ENCODE peak calls at places on chromosomes 7 and 10, in five cellular contexts. R, V, T, W and Q are unnamed samples.

GRCh38 chr7:1608318-1608717 is 38.5 kb upstream of the PSMG3 start:
- DNase-seq in T (no peak), R (no peak), W (no peak), V (no peak), Q (no peak)

GRCh38 chr7:22582860-22583640 is 83.1 kb upstream of the STEAP1B start:
- DNase-seq in W (no peak), V (peak; percentile 77), R (no peak), T (peak; percentile 88), Q (no peak)

GRCh38 chr10:91077549-91078017 is 142.9 kb upstream of the PCGF5 start:
- DNase-seq in W (peak; percentile 46), T (peak; percentile 44), V (no peak), R (peak; percentile 87), Q (no peak)

GRCh38 chr10:31118561-31118960 is 86.9 kb upstream of the ZNF438 start:
- DNase-seq in W (no peak), V (peak; percentile 16), R (no peak), T (no peak), Q (no peak)

GRCh38 chr7:1705339-1705738 is 35.3 kb downstream of the ELFN1 start:
- DNase-seq in W (no peak), R (no peak), T (no peak), V (no peak), Q (no peak)

GRCh38 chr7:20280475-20281351 is 50.0 kb upstream of the ITGB8 start:
- DNase-seq in R (no peak), V (no peak), W (no peak), T (peak; percentile 77), Q (no peak)

GRCh38 chr7:119377861-119378260 is 895.1 kb upstream of the KCND2 start:
- DNase-seq in W (no peak), T (no peak), R (no peak), V (no peak), Q (no peak)

GRCh38 chr7:66054063-66054462 is 21.6 kb upstream of the ASL start:
- DNase-seq in W (no peak), V (no peak), T (no peak), R (no peak), Q (no peak)

GRCh38 chr7:132464740-132465139 is 111.5 kb downstream of the PLXNA4 start:
- DNase-seq in T (peak; percentile 74), R (peak; percentile 70), V (no peak), W (no peak), Q (no peak)

GRCh38 chr10:16816142-16816541 is 1.1 kb downstream of the RSU1 start:
- DNase-seq in V (no peak), R (no peak), T (no peak), W (no peak), Q (no peak)

GRCh38 chr10:33559105-33559504 is 224.6 kb upstream of the NRP1 start:
- DNase-seq in T (peak; percentile 82), V (peak; percentile 17), W (no peak), R (no peak), Q (no peak)

GRCh38 chr10:51700228-51700835 is 937 bp upstream of the CSTF2T start:
- DNase-seq in T (peak; percentile 45), V (peak; percentile 55), R (peak; percentile 33), W (no peak), Q (no peak)

GRCh38 chr7:91655656-91656055 is 224.8 kb downstream of the MTERF1 start:
- DNase-seq in V (no peak), W (no peak), R (no peak), T (no peak), Q (no peak)

DNA sequence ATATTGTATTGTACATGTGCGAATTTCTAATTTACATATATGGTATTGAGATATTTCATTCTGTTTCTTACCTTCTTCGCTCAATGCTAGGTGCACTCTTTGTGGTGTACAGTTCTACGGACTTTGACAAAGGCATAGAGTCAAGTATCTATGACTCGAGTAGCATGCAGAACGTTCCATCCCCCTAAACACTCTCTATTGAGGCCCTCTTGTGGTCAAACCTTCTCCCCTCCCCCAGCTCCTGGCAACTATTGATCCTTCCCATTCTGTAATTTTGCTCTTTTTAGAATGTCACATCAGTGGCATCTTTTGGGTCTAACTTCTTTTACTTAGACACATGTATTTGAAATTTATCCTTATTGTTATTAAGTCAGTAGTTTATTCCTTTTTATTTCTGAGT is 30.7 kb upstream of the GDF10 start:
- DNase-seq in R (no peak), T (peak; percentile 13), W (no peak), V (no peak), Q (no peak)
- H3K27me3 ChIP-seq in R (no peaks in the 10 kb centered on the region), T (no peaks in the 10 kb centered on the region), W (no peaks in the 10 kb centered on the region), V (no peaks in the 10 kb centered on the region), Q (no peaks in the 10 kb centered on the region)

DNA sequence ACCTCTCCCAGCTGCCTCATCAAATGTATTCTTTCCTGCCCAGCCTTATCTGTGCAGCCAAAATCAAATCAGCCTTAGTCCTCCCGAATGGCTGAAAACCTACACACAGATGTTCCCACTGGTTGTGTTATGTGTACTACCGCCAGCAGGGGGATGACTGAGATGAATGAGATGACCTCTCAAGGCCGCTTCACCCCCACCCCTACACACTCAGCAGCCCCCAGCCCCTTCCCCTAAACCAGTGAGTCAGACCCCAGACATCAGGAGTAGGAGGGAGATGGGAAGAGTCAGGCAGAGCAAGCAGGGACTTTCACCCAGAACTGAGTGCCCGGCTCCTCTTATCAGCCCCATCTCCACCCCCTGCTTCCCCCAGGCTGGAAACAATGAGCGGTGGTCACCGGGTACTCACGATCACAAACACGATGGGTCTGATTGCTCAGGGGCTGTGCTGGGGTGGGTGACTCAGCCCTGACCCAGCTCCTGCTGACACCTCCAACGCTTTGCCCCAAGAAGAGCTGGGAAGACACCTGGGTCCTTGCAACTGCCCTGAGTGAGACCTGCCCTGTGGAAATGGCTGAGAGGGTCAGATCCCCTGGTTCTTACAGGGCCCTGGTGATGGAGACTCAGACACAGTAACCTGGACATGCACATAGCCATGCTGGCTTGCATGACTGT is 6.6 kb upstream of the C10orf105 start:
- DNase-seq in R (no peak), T (peak; percentile 58), V (peak; percentile 44), W (no peak), Q (no peak)
- TF ChIP-seq CTCF in R (peak; percentile 15), T (peak; percentile 53), V (peak; percentile 28), W (no peak), Q (peak; percentile 47)

DNA sequence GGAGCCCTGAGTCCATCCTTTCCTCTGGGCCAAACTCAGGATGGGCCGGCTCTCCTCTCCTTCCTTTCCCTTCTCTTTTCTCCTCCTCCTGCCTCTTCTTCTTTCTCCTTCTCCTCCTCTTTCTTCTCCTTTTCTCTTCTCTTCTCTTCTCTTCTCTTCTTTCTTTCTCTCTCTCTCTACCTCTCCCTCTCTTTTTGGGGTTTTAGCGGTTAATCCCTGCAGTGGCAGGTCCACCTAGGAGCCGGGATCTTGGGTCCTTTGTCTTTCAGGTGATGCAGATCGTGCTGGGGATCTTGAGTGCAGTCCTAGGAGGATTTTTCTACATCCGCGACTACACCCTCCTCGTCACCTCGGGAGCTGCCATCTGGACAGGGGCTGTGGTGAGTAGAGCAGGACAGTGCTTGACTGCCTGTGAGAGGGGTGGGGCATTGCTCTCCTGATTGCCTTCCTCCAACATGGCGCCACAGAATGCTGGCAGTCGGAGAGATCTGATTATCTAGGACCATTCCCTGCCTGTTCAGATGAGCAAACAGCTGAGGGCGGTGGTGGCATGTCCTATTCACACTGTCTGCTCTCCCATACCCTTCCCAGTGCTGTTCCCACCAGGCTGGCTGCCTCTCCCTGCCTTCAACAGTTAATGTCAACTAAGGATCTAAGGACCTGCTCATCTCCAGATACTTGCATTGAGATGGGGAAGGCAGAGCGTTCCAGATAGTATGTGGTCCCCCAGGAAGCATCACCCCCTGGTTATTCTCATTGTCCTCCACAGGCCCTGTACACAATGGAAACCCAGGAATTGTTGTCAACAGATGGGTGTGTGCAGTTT is 1.6 kb downstream of the TMEM176A start:
- DNase-seq in R (no peak), V (no peak), W (no peak), T (no peak), Q (no peak)
- H3K27me3 ChIP-seq in R (peaks cover 25% of the 10 kb centered on the region), V (peaks cover 32% of the 10 kb centered on the region), W (no peaks in the 10 kb centered on the region), T (peaks cover 65% of the 10 kb centered on the region), Q (peaks cover 16% of the 10 kb centered on the region)

GRCh38 chr7:13414181-13414580 is 575.3 kb downstream of the ETV1 start:
- DNase-seq in R (no peak), T (no peak), W (no peak), V (no peak), Q (no peak)

GRCh38 chr7:13411641-13412040 is 577.8 kb downstream of the ETV1 start:
- DNase-seq in T (no peak), W (no peak), R (no peak), V (no peak), Q (no peak)

GRCh38 chr7:13407911-13408310 is 581.6 kb downstream of the ETV1 start:
- DNase-seq in R (no peak), W (no peak), T (no peak), V (no peak), Q (no peak)

GRCh38 chr7:13414661-13415105 is 574.8 kb downstream of the ETV1 start:
- DNase-seq in W (no peak), V (peak; percentile 3), T (no peak), R (peak; percentile 4), Q (no peak)

GRCh38 chr7:13411151-13411550 is 578.3 kb downstream of the ETV1 start:
- DNase-seq in T (no peak), R (no peak), W (no peak), V (no peak), Q (no peak)
- TF ChIP-seq CTCF in T (no peak), R (no peak), W (no peak), V (no peak), Q (no peak)

GRCh38 chr7:70599446-70600190 is 532.3 kb upstream of the GALNT17 start:
- DNase-seq in V (no peak), R (no peak), W (no peak), T (no peak), Q (no peak)
- H3K27me3 ChIP-seq in V (peaks cover 31% of the 10 kb centered on the region), R (peaks cover 20% of the 10 kb centered on the region), W (no peaks in the 10 kb centered on the region), T (peaks cover 49% of the 10 kb centered on the region), Q (peaks cover 4% of the 10 kb centered on the region)

GRCh38 chr7:126856691-126857291 is 395.9 kb downstream of the GRM8 start:
- DNase-seq in V (peak; percentile 25), W (no peak), T (no peak), R (no peak), Q (no peak)
- TF ChIP-seq CTCF in V (peak; percentile 52), W (no peak), T (peak; percentile 16), R (peak; percentile 31), Q (peak; percentile 12)